ENCODE peak calls at places on chromosomes 3 and 15, in ten cellular contexts. One of them, this sample, is unnamed.

GRCh38 chr3:42749025-42749752 is 23.9 kb downstream of the CCDC13 start:
- DNase-seq in T-helper 17 cell: no peak
- DNase-seq in H54: no peak
- DNase-seq in astrocyte: no peak
- DNase-seq in nephron progenitor cell: no peak
- DNase-seq in Ammon's horn: no peak
- DNase-seq in NCI-H2029 treated with DMSO at 0.1 percent for 48 hours: no peak
- DNase-seq in psoas muscle: no peak
- DNase-seq in GM04503: no peak
- DNase-seq in mucosa of descending colon: no peak
- DNase-seq in this sample: peak

GRCh38 chr15:58551764-58552504 is 120.1 kb downstream of the LIPC start:
- DNase-seq in T-helper 17 cell: no peak
- DNase-seq in H54: no peak
- DNase-seq in astrocyte: peak
- DNase-seq in nephron progenitor cell: no peak
- DNase-seq in Ammon's horn: peak
- DNase-seq in NCI-H2029 treated with DMSO at 0.1 percent for 48 hours: no peak
- DNase-seq in psoas muscle: no peak
- DNase-seq in GM04503: peak
- DNase-seq in mucosa of descending colon: peak
- DNase-seq in this sample: peak

GRCh38 chr15:33735143-33735542 is 233.2 kb upstream of the CHRM5 start:
- DNase-seq in T-helper 17 cell: no peak
- DNase-seq in H54: no peak
- DNase-seq in astrocyte: no peak
- DNase-seq in nephron progenitor cell: no peak
- DNase-seq in Ammon's horn: no peak
- DNase-seq in NCI-H2029 treated with DMSO at 0.1 percent for 48 hours: no peak
- DNase-seq in psoas muscle: no peak
- DNase-seq in GM04503: no peak
- DNase-seq in mucosa of descending colon: no peak
- DNase-seq in this sample: no peak

GRCh38 chr15:27490867-27491595 is 520.0 kb downstream of the GABRG3 start:
- DNase-seq in T-helper 17 cell: no peak
- DNase-seq in H54: no peak
- DNase-seq in astrocyte: peak
- DNase-seq in nephron progenitor cell: peak
- DNase-seq in Ammon's horn: no peak
- DNase-seq in NCI-H2029 treated with DMSO at 0.1 percent for 48 hours: no peak
- DNase-seq in psoas muscle: no peak
- DNase-seq in GM04503: no peak
- DNase-seq in mucosa of descending colon: no peak
- DNase-seq in this sample: no peak

GRCh38 chr15:55246567-55246966 is 43.0 kb downstream of the RAB27A start:
- DNase-seq in T-helper 17 cell: no peak
- DNase-seq in H54: no peak
- DNase-seq in astrocyte: no peak
- DNase-seq in nephron progenitor cell: no peak
- DNase-seq in Ammon's horn: no peak
- DNase-seq in NCI-H2029 treated with DMSO at 0.1 percent for 48 hours: no peak
- DNase-seq in psoas muscle: no peak
- DNase-seq in GM04503: no peak
- DNase-seq in mucosa of descending colon: no peak
- DNase-seq in this sample: no peak

GRCh38 chr3:114764056-114764492 is 383.0 kb downstream of the ZBTB20 start:
- DNase-seq in T-helper 17 cell: no peak
- DNase-seq in H54: no peak
- DNase-seq in astrocyte: peak
- DNase-seq in nephron progenitor cell: no peak
- DNase-seq in Ammon's horn: no peak
- DNase-seq in NCI-H2029 treated with DMSO at 0.1 percent for 48 hours: peak
- DNase-seq in psoas muscle: no peak
- DNase-seq in GM04503: no peak
- DNase-seq in mucosa of descending colon: peak
- DNase-seq in this sample: no peak

GRCh38 chr3:29912600-29913288 is 631.9 kb downstream of the RBMS3 start:
- DNase-seq in T-helper 17 cell: no peak
- DNase-seq in H54: no peak
- DNase-seq in astrocyte: no peak
- DNase-seq in nephron progenitor cell: no peak
- DNase-seq in Ammon's horn: no peak
- DNase-seq in NCI-H2029 treated with DMSO at 0.1 percent for 48 hours: no peak
- DNase-seq in psoas muscle: no peak
- DNase-seq in GM04503: no peak
- DNase-seq in mucosa of descending colon: no peak
- DNase-seq in this sample: no peak

GRCh38 chr15:89795996-89796395 is 18.7 kb downstream of the ANPEP start:
- DNase-seq in T-helper 17 cell: no peak
- DNase-seq in H54: no peak
- DNase-seq in astrocyte: no peak
- DNase-seq in nephron progenitor cell: no peak
- DNase-seq in Ammon's horn: no peak
- DNase-seq in NCI-H2029 treated with DMSO at 0.1 percent for 48 hours: no peak
- DNase-seq in psoas muscle: no peak
- DNase-seq in GM04503: no peak
- DNase-seq in mucosa of descending colon: no peak
- DNase-seq in this sample: no peak